ENCODE peak calls at places on chromosomes 7 and 10, in seven cellular contexts. Y is LoVo, D is Kasumi-1, Z is AG04450, L is GM04504, I is putamen, V is A549. C is an unnamed sample.

GRCh38 chr7:22587322-22587721 is 87.3 kb upstream of the STEAP1B start:
- DNase-seq in Y (no peak), D (peak; percentile 82), Z (no peak), L (no peak), I (no peak), V (no peak), C (no peak)

GRCh38 chr10:132102071-132102716 is 36.4 kb downstream of the JAKMIP3 start:
- DNase-seq in Y (no peak), D (no peak), Z (no peak), L (no peak), I (no peak), V (no peak), C (no peak)

GRCh38 chr10:122974034-122974433 is 6.2 kb upstream of the PSTK start:
- DNase-seq in Y (no peak), D (no peak), Z (no peak), L (no peak), I (no peak), V (no peak), C (no peak)

GRCh38 chr7:99499356-99499712 is 747 bp downstream of the ZNF394 start:
- DNase-seq in Y (no peak), D (peak; percentile 47), Z (no peak), L (no peak), I (no peak), V (no peak), C (no peak)

GRCh38 chr7:128955981-128956380 is 18.3 kb downstream of the IRF5 start:
- DNase-seq in Y (no peak), D (no peak), Z (no peak), L (no peak), I (no peak), V (no peak), C (no peak)

GRCh38 chr7:75056476-75056875 is 17.1 kb downstream of the RCC1L start:
- DNase-seq in Y (no peak), D (no peak), Z (peak; percentile 32), L (peak; percentile 59), I (no peak), V (no peak), C (no peak)

GRCh38 chr10:77386833-77387232 is 250.8 kb downstream of the KCNMA1 start:
- DNase-seq in Y (no peak), D (peak; percentile 30), Z (peak; percentile 69), L (no peak), I (peak; percentile 75), V (no peak), C (no peak)

GRCh38 chr7:13169356-13169755 is 481.9 kb downstream of the ARL4A start:
- DNase-seq in Y (no peak), D (no peak), Z (no peak), L (no peak), I (peak; percentile 78), V (no peak), C (no peak)

GRCh38 chr7:36130236-36130945 is 22.7 kb upstream of the EEPD1 start:
- DNase-seq in Y (no peak), D (no peak), Z (no peak), L (no peak), I (no peak), V (no peak), C (no peak)

GRCh38 chr7:121890833-121891232 is 17.9 kb downstream of the PTPRZ1 start:
- DNase-seq in Y (no peak), D (no peak), Z (no peak), L (no peak), I (no peak), V (no peak), C (no peak)

GRCh38 chr10:76002262-76002854 is 570.9 kb downstream of the LRMDA start:
- DNase-seq in Y (no peak), D (no peak), Z (no peak), L (no peak), I (no peak), V (no peak), C (no peak)

GRCh38 chr7:107170051-107170661 is 1.4 kb downstream of the HBP1 start:
- DNase-seq in Y (no peak), D (peak; percentile 49), Z (no peak), L (no peak), I (no peak), V (no peak), C (no peak)

GRCh38 chr7:157412021-157412443 is 75.2 kb downstream of the DNAJB6 start:
- DNase-seq in Y (no peak), D (no peak), Z (peak; percentile 39), L (no peak), I (no peak), V (no peak), C (no peak)

GRCh38 chr10:49112098-49112497 is 3.2 kb downstream of the VSTM4 start:
- DNase-seq in Y (no peak), D (no peak), Z (no peak), L (no peak), I (no peak), V (no peak), C (no peak)